ENCODE peak calls at places on chromosomes 16 and 17, in four cellular contexts. One of them, this sample, is unnamed.
A peak's percentile ranks its signal among the peaks of the same experiment; 100 is the strongest.

GRCh38 chr16:88549671-88550643 is 20.2 kb upstream of the ZC3H18 start:
- DNase-seq in IMR-90: no peak
- DNase-seq in H1: no peak
- DNase-seq in K562: no peak
- DNase-seq in this sample: no peak

GRCh38 chr17:77772461-77772897 is 186.0 kb upstream of the TNRC6C start:
- DNase-seq in IMR-90: peak; percentile 33
- DNase-seq in H1: peak; percentile 87
- DNase-seq in K562: peak; percentile 85
- DNase-seq in this sample: no peak

GRCh38 chr17:11503292-11503691 is 95.0 kb upstream of the DNAH9 start:
- DNase-seq in IMR-90: no peak
- DNase-seq in H1: no peak
- DNase-seq in K562: no peak
- DNase-seq in this sample: no peak

GRCh38 chr16:17366299-17366961 is 104.3 kb downstream of the XYLT1 start:
- DNase-seq in IMR-90: no peak
- DNase-seq in H1: no peak
- DNase-seq in K562: no peak
- DNase-seq in this sample: no peak

GRCh38 chr17:74937064-74938051 is 1.7 kb downstream of the OTOP3 start:
- DNase-seq in IMR-90: no peak
- DNase-seq in H1: no peak
- DNase-seq in K562: no peak
- DNase-seq in this sample: no peak

GRCh38 chr16:85349413-85350145 is 237.3 kb upstream of the CIBAR2 start:
- DNase-seq in IMR-90: no peak
- DNase-seq in H1: no peak
- DNase-seq in K562: no peak
- DNase-seq in this sample: no peak

GRCh38 chr17:72388765-72389473 is 268.1 kb downstream of the SOX9 start:
- DNase-seq in IMR-90: no peak
- DNase-seq in H1: no peak
- DNase-seq in K562: no peak
- DNase-seq in this sample: peak; percentile 93

GRCh38 chr17:2967515-2967914 is 95.9 kb downstream of the OR1D5 start:
- DNase-seq in IMR-90: no peak
- DNase-seq in H1: no peak
- DNase-seq in K562: no peak
- DNase-seq in this sample: no peak

GRCh38 chr17:56939869-56940484 is 20.9 kb downstream of the COIL start:
- DNase-seq in IMR-90: peak; percentile 62
- DNase-seq in H1: peak; percentile 45
- DNase-seq in K562: peak; percentile 47
- DNase-seq in this sample: no peak

GRCh38 chr17:17044846-17045561 is 2.7 kb downstream of the MPRIP start:
- DNase-seq in IMR-90: peak; percentile 79
- DNase-seq in H1: no peak
- DNase-seq in K562: no peak
- DNase-seq in this sample: peak; percentile 35

GRCh38 chr17:70820276-70820675 is 650.9 kb downstream of the KCNJ2 start:
- DNase-seq in IMR-90: peak; percentile 59
- DNase-seq in H1: no peak
- DNase-seq in K562: no peak
- DNase-seq in this sample: no peak

GRCh38 chr16:87715231-87715630 is 50.6 kb downstream of the KLHDC4 start:
- DNase-seq in IMR-90: no peak
- DNase-seq in H1: no peak
- DNase-seq in K562: no peak
- DNase-seq in this sample: no peak

GRCh38 chr17:79152636-79153035 is 78.0 kb downstream of the ENGASE start:
- DNase-seq in IMR-90: no peak
- DNase-seq in H1: peak; percentile 63
- DNase-seq in K562: no peak
- DNase-seq in this sample: no peak

GRCh38 chr17:35243459-35244204 is 760 bp downstream of the SLFN5 start:
- DNase-seq in IMR-90: peak; percentile 69
- DNase-seq in H1: peak; percentile 58
- DNase-seq in K562: no peak
- DNase-seq in this sample: no peak

GRCh38 chr17:38568845-38569510 is 36.8 kb downstream of the SRCIN1 start:
- DNase-seq in IMR-90: no peak
- DNase-seq in H1: no peak
- DNase-seq in K562: no peak
- DNase-seq in this sample: no peak

GRCh38 chr16:88672776-88673175 is 9.9 kb upstream of the MVD start:
- DNase-seq in IMR-90: no peak
- DNase-seq in H1: peak; percentile 83
- DNase-seq in K562: no peak
- DNase-seq in this sample: no peak

GRCh38 chr17:82937411-82938371 is 97.9 kb upstream of the ZNF750 start:
- DNase-seq in IMR-90: no peak
- DNase-seq in H1: no peak
- DNase-seq in K562: no peak
- DNase-seq in this sample: no peak
- TF ChIP-seq RAD21 in IMR-90: no peak
- TF ChIP-seq RAD21 in H1: no peak
- TF ChIP-seq RAD21 in K562: no peak
- TF ChIP-seq RAD21 in this sample: no peak

DNA sequence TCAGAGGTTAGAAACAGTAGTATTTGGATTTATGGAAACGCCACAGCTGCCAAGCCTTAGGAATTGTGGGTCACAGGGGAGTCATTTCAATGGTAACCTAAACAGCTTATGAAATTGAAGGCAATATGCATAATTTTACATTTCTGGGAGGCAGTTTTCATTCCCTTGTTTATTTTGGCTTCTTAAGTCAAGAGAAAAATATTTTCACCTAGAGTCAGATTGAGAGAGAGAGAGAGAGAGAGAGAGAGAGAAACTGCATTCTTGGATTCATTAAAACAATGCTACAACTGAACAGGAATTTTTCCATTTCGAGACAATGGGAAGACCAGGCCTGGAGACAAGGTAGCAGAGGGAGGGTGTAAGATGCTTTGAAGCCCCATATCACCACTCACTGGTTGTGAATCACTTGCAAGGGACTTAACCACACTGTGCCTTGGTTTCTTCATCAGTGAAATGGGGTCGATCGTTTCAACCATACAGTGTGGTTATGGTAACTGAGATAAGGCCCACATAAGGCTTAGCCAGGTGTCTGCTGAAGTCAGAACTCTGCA is 224.7 kb upstream of the IRX3 start:
- DNase-seq in IMR-90: no peak
- DNase-seq in H1: no peak
- DNase-seq in K562: no peak
- DNase-seq in this sample: no peak
- TF ChIP-seq CHD1 in IMR-90: no peak
- TF ChIP-seq CHD1 in H1: no peak
- TF ChIP-seq CHD1 in K562: no peak
- TF ChIP-seq CHD1 in this sample: no peak

DNA sequence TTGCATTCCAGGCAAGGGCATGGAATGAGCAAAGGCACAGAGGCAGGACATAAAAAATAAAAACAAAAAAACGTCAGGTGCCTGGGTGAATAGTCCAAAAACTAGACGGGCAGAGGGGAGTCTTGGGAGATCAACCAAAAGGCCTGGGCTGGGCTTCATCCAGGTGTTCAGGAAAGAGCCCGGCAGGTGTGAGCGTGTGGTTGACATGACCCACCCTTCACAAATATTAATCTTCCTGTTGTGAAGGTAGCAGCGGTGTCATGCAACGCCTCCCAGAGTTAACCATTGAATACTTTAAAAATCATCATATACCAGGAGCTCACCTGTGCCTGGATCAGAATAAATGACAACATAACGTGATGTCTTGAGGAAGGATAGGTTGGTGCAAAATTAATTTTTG is 90.6 kb downstream of the USP22 start:
- DNase-seq in IMR-90: no peak
- DNase-seq in H1: no peak
- DNase-seq in K562: no peak
- DNase-seq in this sample: no peak
- TF ChIP-seq RAD21 in IMR-90: no peak
- TF ChIP-seq RAD21 in H1: no peak
- TF ChIP-seq RAD21 in K562: no peak
- TF ChIP-seq RAD21 in this sample: no peak

GRCh38 chr17:4365628-4366311 is 705 bp downstream of the UBE2G1 start:
- DNase-seq in IMR-90: no peak
- DNase-seq in H1: peak; percentile 78
- DNase-seq in K562: peak; percentile 61
- DNase-seq in this sample: no peak
- TF ChIP-seq CHD1 in IMR-90: no peak
- TF ChIP-seq CHD1 in H1: no peak
- TF ChIP-seq CHD1 in K562: peak; percentile 30
- TF ChIP-seq CHD1 in this sample: no peak

DNA sequence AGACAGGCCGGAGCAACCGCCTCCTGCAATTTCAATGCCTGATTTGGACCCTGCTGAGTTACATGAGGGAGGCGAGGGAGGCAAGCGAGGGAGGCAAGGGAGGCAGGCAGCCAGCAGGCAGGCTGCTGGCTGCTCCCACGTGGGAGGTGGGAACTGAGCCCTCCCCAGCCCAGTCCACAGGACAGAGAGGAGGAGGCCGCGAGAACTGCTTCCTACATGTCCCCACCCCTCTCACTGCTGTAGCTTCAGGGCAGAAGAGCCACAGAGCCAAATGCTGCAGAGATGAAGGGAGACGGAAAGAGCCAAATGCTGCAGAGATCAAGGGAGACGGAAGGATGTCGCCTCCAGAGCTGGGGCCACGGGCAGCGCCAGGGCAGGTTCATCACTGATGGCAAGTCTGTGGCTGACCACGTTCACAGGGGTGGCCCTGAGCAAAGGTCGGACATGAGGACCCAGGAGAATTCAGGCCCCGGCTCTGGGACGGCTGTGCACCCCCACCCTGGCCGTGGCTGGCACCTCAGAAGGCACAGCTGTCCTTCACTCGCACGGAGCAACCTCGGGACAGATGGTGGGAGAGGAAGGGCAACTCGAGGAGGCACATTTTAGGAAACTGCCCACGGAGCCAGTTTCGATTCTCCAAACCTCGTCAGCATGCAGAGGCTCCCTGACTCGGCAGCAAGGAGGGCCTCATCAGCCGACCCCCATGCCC is 21.5 kb downstream of the RPH3AL start:
- DNase-seq in IMR-90: no peak
- DNase-seq in H1: no peak
- DNase-seq in K562: no peak
- DNase-seq in this sample: no peak
- TF ChIP-seq RAD21 in IMR-90: no peak
- TF ChIP-seq RAD21 in H1: no peak
- TF ChIP-seq RAD21 in K562: no peak
- TF ChIP-seq RAD21 in this sample: no peak

GRCh38 chr17:67180275-67180674 is 64.7 kb downstream of the HELZ start:
- DNase-seq in IMR-90: no peak
- DNase-seq in H1: no peak
- DNase-seq in K562: no peak
- DNase-seq in this sample: no peak

GRCh38 chr17:67177732-67178131 is 67.3 kb downstream of the HELZ start:
- DNase-seq in IMR-90: no peak
- DNase-seq in H1: no peak
- DNase-seq in K562: no peak
- DNase-seq in this sample: no peak

GRCh38 chr17:67181825-67182224 is 63.2 kb downstream of the HELZ start:
- DNase-seq in IMR-90: no peak
- DNase-seq in H1: no peak
- DNase-seq in K562: no peak
- DNase-seq in this sample: no peak

GRCh38 chr17:67174190-67174589 is 70.8 kb downstream of the HELZ start:
- DNase-seq in IMR-90: no peak
- DNase-seq in H1: no peak
- DNase-seq in K562: no peak
- DNase-seq in this sample: no peak

DNA sequence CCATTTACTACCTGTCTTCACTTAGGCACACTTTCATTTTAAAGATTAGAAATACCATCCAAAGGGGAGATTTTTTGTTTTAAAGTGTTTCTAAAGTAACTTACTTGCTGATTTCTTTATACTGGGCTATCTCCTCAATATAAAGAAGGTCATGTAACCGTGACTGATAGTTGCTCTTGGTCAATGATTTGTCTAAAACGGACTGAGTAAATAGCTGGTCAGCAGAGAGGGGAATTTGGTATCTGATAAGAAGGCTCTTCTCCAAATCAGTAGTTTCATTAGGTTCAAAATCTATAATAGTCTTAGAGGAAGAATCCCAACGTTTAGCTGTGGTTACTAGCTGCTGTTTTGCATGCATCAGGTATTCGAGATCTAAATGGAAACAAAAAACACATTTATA is 66.4 kb downstream of the HELZ start:
- DNase-seq in IMR-90: no peak
- DNase-seq in H1: no peak
- DNase-seq in K562: no peak
- DNase-seq in this sample: no peak
- TF ChIP-seq CHD1 in IMR-90: no peak
- TF ChIP-seq CHD1 in H1: no peak
- TF ChIP-seq CHD1 in K562: no peak
- TF ChIP-seq CHD1 in this sample: no peak

GRCh38 chr16:79093554-79093967 is 507.0 kb downstream of the MAF start:
- DNase-seq in IMR-90: no peak
- DNase-seq in H1: no peak
- DNase-seq in K562: no peak
- DNase-seq in this sample: no peak
- TF ChIP-seq RAD21 in IMR-90: no peak
- TF ChIP-seq RAD21 in H1: no peak
- TF ChIP-seq RAD21 in K562: no peak
- TF ChIP-seq RAD21 in this sample: no peak

GRCh38 chr16:81586421-81586820 is 141.8 kb downstream of the CMIP start:
- DNase-seq in IMR-90: peak; percentile 33
- DNase-seq in H1: no peak
- DNase-seq in K562: no peak
- DNase-seq in this sample: no peak
- TF ChIP-seq CHD1 in IMR-90: no peak
- TF ChIP-seq CHD1 in H1: no peak
- TF ChIP-seq CHD1 in K562: no peak
- TF ChIP-seq CHD1 in this sample: no peak

This sample was measured in GM12878.